ENCODE peak calls at places on chromosomes 12 and 14, in ten cellular contexts. A, B, O, F, G, P, Y, C, U and K are unnamed samples.

GRCh38 chr14:77988966-77989365 is 181.2 kb upstream of the NRXN3 start:
- DNase-seq in A (no peak), B (no peak), O (peak), F (no peak), G (peak), P (peak), Y (no peak), C (peak), U (no peak), K (no peak)

GRCh38 chr12:58302487-58303011 is 361.2 kb downstream of the ATP23 start:
- DNase-seq in A (no peak), B (no peak), O (no peak), F (no peak), G (no peak), P (no peak), Y (no peak), C (no peak), U (no peak), K (no peak)

GRCh38 chr12:93950321-93950720 is 198.1 kb upstream of the PLXNC1 start:
- DNase-seq in A (no peak), B (no peak), O (no peak), F (no peak), G (no peak), P (no peak), Y (no peak), C (no peak), U (no peak), K (no peak)

GRCh38 chr12:62859203-62859799 is 75.6 kb downstream of the PPM1H start:
- DNase-seq in A (no peak), B (no peak), O (no peak), F (no peak), G (no peak), P (no peak), Y (no peak), C (no peak), U (no peak), K (no peak)

GRCh38 chr12:26878661-26879119 is 45.7 kb upstream of the ITPR2 start:
- DNase-seq in A (peak), B (no peak), O (no peak), F (no peak), G (peak), P (peak), Y (peak), C (peak), U (peak), K (no peak)

GRCh38 chr12:12533238-12533829 is 29.3 kb downstream of the DUSP16 start:
- DNase-seq in A (no peak), B (no peak), O (peak), F (no peak), G (no peak), P (no peak), Y (peak), C (peak), U (no peak), K (peak)

GRCh38 chr12:67667276-67668073 is 18.9 kb downstream of the DYRK2 start:
- DNase-seq in A (no peak), B (no peak), O (no peak), F (no peak), G (peak), P (no peak), Y (no peak), C (no peak), U (peak), K (no peak)

GRCh38 chr14:72830786-72831583 is 62.9 kb downstream of the DPF3 start:
- DNase-seq in A (no peak), B (no peak), O (no peak), F (no peak), G (no peak), P (no peak), Y (no peak), C (peak), U (no peak), K (no peak)